ENCODE peak calls at places on chromosomes 7 and 10, in six cellular contexts. One of them, this sample, is unnamed.

GRCh38 chr7:35029311-35029710 is 8.0 kb downstream of the DPY19L1 start:
- DNase-seq in PC-9: no peak
- DNase-seq in mucosa of descending colon: no peak
- DNase-seq in cardiac muscle cell: no peak
- DNase-seq in CD8-positive, alpha-beta T cell: no peak
- DNase-seq in colonic mucosa: no peak
- DNase-seq in this sample: no peak

GRCh38 chr7:111540199-111540815 is 22.0 kb downstream of the IMMP2L start:
- DNase-seq in mucosa of descending colon: no peak
- DNase-seq in PC-9: no peak
- DNase-seq in cardiac muscle cell: no peak
- DNase-seq in CD8-positive, alpha-beta T cell: no peak
- DNase-seq in colonic mucosa: no peak
- DNase-seq in this sample: peak; percentile 26

GRCh38 chr7:149654588-149654987 is 118.8 kb downstream of the ZNF467 start:
- DNase-seq in CD8-positive, alpha-beta T cell: no peak
- DNase-seq in colonic mucosa: no peak
- DNase-seq in cardiac muscle cell: no peak
- DNase-seq in PC-9: no peak
- DNase-seq in mucosa of descending colon: no peak
- DNase-seq in this sample: no peak

GRCh38 chr10:35336921-35337741 is 822 bp downstream of the CCNY start:
- DNase-seq in PC-9: no peak
- DNase-seq in cardiac muscle cell: peak; percentile 65
- DNase-seq in colonic mucosa: peak; percentile 45
- DNase-seq in CD8-positive, alpha-beta T cell: peak; percentile 65
- DNase-seq in mucosa of descending colon: peak; percentile 68
- DNase-seq in this sample: peak; percentile 48

GRCh38 chr10:31157125-31157983 is 125.7 kb upstream of the ZNF438 start:
- DNase-seq in colonic mucosa: no peak
- DNase-seq in cardiac muscle cell: no peak
- DNase-seq in PC-9: no peak
- DNase-seq in CD8-positive, alpha-beta T cell: no peak
- DNase-seq in mucosa of descending colon: peak; percentile 42
- DNase-seq in this sample: peak; percentile 21

GRCh38 chr7:43489257-43489656 is 93.7 kb upstream of the STK17A start:
- DNase-seq in mucosa of descending colon: no peak
- DNase-seq in PC-9: no peak
- DNase-seq in cardiac muscle cell: no peak
- DNase-seq in CD8-positive, alpha-beta T cell: no peak
- DNase-seq in colonic mucosa: no peak
- DNase-seq in this sample: no peak

GRCh38 chr7:25391295-25391861 is 163.1 kb upstream of the NPVF start:
- DNase-seq in PC-9: no peak
- DNase-seq in colonic mucosa: no peak
- DNase-seq in mucosa of descending colon: no peak
- DNase-seq in CD8-positive, alpha-beta T cell: no peak
- DNase-seq in cardiac muscle cell: peak; percentile 29
- DNase-seq in this sample: no peak

GRCh38 chr7:140640727-140641531 is at the start of gene DENND2A:
- DNase-seq in colonic mucosa: peak; percentile 70
- DNase-seq in CD8-positive, alpha-beta T cell: no peak
- DNase-seq in mucosa of descending colon: peak; percentile 65
- DNase-seq in cardiac muscle cell: peak; percentile 84
- DNase-seq in PC-9: peak; percentile 49
- DNase-seq in this sample: peak; percentile 47

GRCh38 chr7:1592299-1592842 is 22.5 kb upstream of the PSMG3 start:
- DNase-seq in colonic mucosa: no peak
- DNase-seq in mucosa of descending colon: no peak
- DNase-seq in PC-9: no peak
- DNase-seq in cardiac muscle cell: no peak
- DNase-seq in CD8-positive, alpha-beta T cell: no peak
- DNase-seq in this sample: no peak

GRCh38 chr7:81618400-81619014 is 151.3 kb downstream of the HGF start:
- DNase-seq in PC-9: no peak
- DNase-seq in mucosa of descending colon: no peak
- DNase-seq in CD8-positive, alpha-beta T cell: no peak
- DNase-seq in colonic mucosa: no peak
- DNase-seq in cardiac muscle cell: no peak
- DNase-seq in this sample: no peak

GRCh38 chr10:93921338-93921737 is 27.6 kb downstream of the SLC35G1 start:
- DNase-seq in mucosa of descending colon: peak; percentile 32
- DNase-seq in cardiac muscle cell: no peak
- DNase-seq in colonic mucosa: peak; percentile 35
- DNase-seq in CD8-positive, alpha-beta T cell: no peak
- DNase-seq in PC-9: no peak
- DNase-seq in this sample: peak; percentile 23

GRCh38 chr10:30413996-30414576 is 19.9 kb upstream of the MAP3K8 start:
- DNase-seq in mucosa of descending colon: no peak
- DNase-seq in PC-9: peak; percentile 63
- DNase-seq in CD8-positive, alpha-beta T cell: no peak
- DNase-seq in cardiac muscle cell: peak; percentile 63
- DNase-seq in colonic mucosa: peak; percentile 56
- DNase-seq in this sample: peak; percentile 25

GRCh38 chr10:78353636-78354035 is 320.0 kb downstream of the RPS24 start:
- DNase-seq in PC-9: no peak
- DNase-seq in CD8-positive, alpha-beta T cell: no peak
- DNase-seq in cardiac muscle cell: no peak
- DNase-seq in colonic mucosa: no peak
- DNase-seq in mucosa of descending colon: no peak
- DNase-seq in this sample: no peak

GRCh38 chr7:151244156-151244870 is 4.2 kb downstream of the SMARCD3 start:
- DNase-seq in CD8-positive, alpha-beta T cell: no peak
- DNase-seq in PC-9: no peak
- DNase-seq in cardiac muscle cell: peak; percentile 66
- DNase-seq in mucosa of descending colon: peak; percentile 51
- DNase-seq in colonic mucosa: peak; percentile 57
- DNase-seq in this sample: peak; percentile 58

GRCh38 chr10:68153473-68154210 is 44.4 kb downstream of the MYPN start:
- DNase-seq in mucosa of descending colon: no peak
- DNase-seq in cardiac muscle cell: peak; percentile 46
- DNase-seq in CD8-positive, alpha-beta T cell: no peak
- DNase-seq in PC-9: peak; percentile 100
- DNase-seq in colonic mucosa: peak; percentile 32
- DNase-seq in this sample: peak; percentile 20

GRCh38 chr7:68107968-68108367 is 1111.3 kb downstream of the TYW1 start:
- DNase-seq in PC-9: no peak
- DNase-seq in mucosa of descending colon: no peak
- DNase-seq in cardiac muscle cell: no peak
- DNase-seq in CD8-positive, alpha-beta T cell: no peak
- DNase-seq in colonic mucosa: no peak
- DNase-seq in this sample: no peak

GRCh38 chr10:21166557-21167287 is 269.6 kb upstream of the NEBL start:
- DNase-seq in PC-9: no peak
- DNase-seq in mucosa of descending colon: peak; percentile 51
- DNase-seq in CD8-positive, alpha-beta T cell: no peak
- DNase-seq in colonic mucosa: peak; percentile 62
- DNase-seq in cardiac muscle cell: no peak
- DNase-seq in this sample: peak; percentile 75

GRCh38 chr10:5963071-5963470 is 14.3 kb downstream of the IL15RA start:
- DNase-seq in mucosa of descending colon: no peak
- DNase-seq in cardiac muscle cell: no peak
- DNase-seq in PC-9: no peak
- DNase-seq in CD8-positive, alpha-beta T cell: no peak
- DNase-seq in colonic mucosa: no peak
- DNase-seq in this sample: no peak

GRCh38 chr10:75071164-75071489 is 40.3 kb upstream of the SAMD8 start:
- DNase-seq in cardiac muscle cell: peak; percentile 35
- DNase-seq in CD8-positive, alpha-beta T cell: no peak
- DNase-seq in mucosa of descending colon: no peak
- DNase-seq in PC-9: no peak
- DNase-seq in colonic mucosa: no peak
- DNase-seq in this sample: no peak

GRCh38 chr7:18356195-18356645 is 139.3 kb upstream of the HDAC9 start:
- DNase-seq in mucosa of descending colon: no peak
- DNase-seq in cardiac muscle cell: peak; percentile 28
- DNase-seq in CD8-positive, alpha-beta T cell: no peak
- DNase-seq in PC-9: peak; percentile 54
- DNase-seq in colonic mucosa: no peak
- DNase-seq in this sample: no peak

GRCh38 chr7:18350678-18351077 is 144.9 kb upstream of the HDAC9 start:
- DNase-seq in PC-9: no peak
- DNase-seq in mucosa of descending colon: no peak
- DNase-seq in cardiac muscle cell: no peak
- DNase-seq in CD8-positive, alpha-beta T cell: no peak
- DNase-seq in colonic mucosa: no peak
- DNase-seq in this sample: no peak

GRCh38 chr7:18354686-18355085 is 140.9 kb upstream of the HDAC9 start:
- DNase-seq in cardiac muscle cell: peak; percentile 56
- DNase-seq in mucosa of descending colon: no peak
- DNase-seq in CD8-positive, alpha-beta T cell: no peak
- DNase-seq in colonic mucosa: no peak
- DNase-seq in PC-9: no peak
- DNase-seq in this sample: no peak

GRCh38 chr7:18354108-18354507 is 141.4 kb upstream of the HDAC9 start:
- DNase-seq in colonic mucosa: no peak
- DNase-seq in PC-9: no peak
- DNase-seq in cardiac muscle cell: no peak
- DNase-seq in mucosa of descending colon: no peak
- DNase-seq in CD8-positive, alpha-beta T cell: no peak
- DNase-seq in this sample: no peak

GRCh38 chr7:18352339-18353255 is 143.0 kb upstream of the HDAC9 start:
- DNase-seq in cardiac muscle cell: peak; percentile 66
- DNase-seq in CD8-positive, alpha-beta T cell: no peak
- DNase-seq in colonic mucosa: peak; percentile 32
- DNase-seq in mucosa of descending colon: no peak
- DNase-seq in PC-9: peak; percentile 77
- DNase-seq in this sample: peak; percentile 59
- H3K4me1 ChIP-seq in cardiac muscle cell: peaks cover 18% of the 10 kb centered on the region
- H3K4me1 ChIP-seq in CD8-positive, alpha-beta T cell: no peaks in the 10 kb centered on the region
- H3K4me1 ChIP-seq in colonic mucosa: no peaks in the 10 kb centered on the region
- H3K4me1 ChIP-seq in mucosa of descending colon: no peaks in the 10 kb centered on the region
- H3K4me1 ChIP-seq in PC-9: peaks cover 6% of the 10 kb centered on the region
- H3K4me1 ChIP-seq in this sample: no peaks in the 10 kb centered on the region

DNA sequence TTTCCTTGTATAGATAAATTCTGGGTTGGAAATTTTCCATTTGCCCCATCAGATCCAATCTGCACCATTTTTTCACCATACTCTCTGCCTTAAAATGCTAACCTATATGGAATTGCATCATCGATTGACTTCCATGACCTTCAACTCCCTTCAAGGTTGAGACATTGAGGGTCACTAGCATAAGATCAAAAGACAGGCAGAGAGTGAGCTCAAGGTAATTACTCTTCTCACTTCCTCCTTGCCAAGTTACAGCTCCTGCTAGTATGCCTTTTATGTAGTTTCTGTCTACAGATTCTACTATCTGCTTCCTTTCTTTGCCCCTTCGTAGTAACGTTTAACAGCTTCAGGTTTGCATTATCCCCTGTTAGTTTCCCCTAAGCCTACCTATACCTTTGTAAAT is 1127.7 kb upstream of the LRRTM3 start:
- DNase-seq in CD8-positive, alpha-beta T cell: no peak
- DNase-seq in mucosa of descending colon: no peak
- DNase-seq in cardiac muscle cell: no peak
- DNase-seq in PC-9: no peak
- DNase-seq in colonic mucosa: no peak
- DNase-seq in this sample: no peak
- H3K4me3 ChIP-seq in CD8-positive, alpha-beta T cell: no peak overlapping the region
- H3K4me3 ChIP-seq in mucosa of descending colon: no peak overlapping the region
- H3K4me3 ChIP-seq in cardiac muscle cell: no peak overlapping the region
- H3K4me3 ChIP-seq in PC-9: no peak overlapping the region
- H3K4me3 ChIP-seq in colonic mucosa: no peak overlapping the region
- H3K4me3 ChIP-seq in this sample: no peak overlapping the region

GRCh38 chr10:124562425-124563060 is 100.9 kb downstream of the LHPP start:
- DNase-seq in cardiac muscle cell: no peak
- DNase-seq in CD8-positive, alpha-beta T cell: no peak
- DNase-seq in colonic mucosa: no peak
- DNase-seq in mucosa of descending colon: no peak
- DNase-seq in PC-9: no peak
- DNase-seq in this sample: no peak

GRCh38 chr10:124564881-124565280 is 103.3 kb downstream of the LHPP start:
- DNase-seq in mucosa of descending colon: peak; percentile 16
- DNase-seq in CD8-positive, alpha-beta T cell: no peak
- DNase-seq in cardiac muscle cell: no peak
- DNase-seq in PC-9: no peak
- DNase-seq in colonic mucosa: no peak
- DNase-seq in this sample: no peak

GRCh38 chr10:124561206-124561605 is 99.6 kb downstream of the LHPP start:
- DNase-seq in CD8-positive, alpha-beta T cell: no peak
- DNase-seq in cardiac muscle cell: no peak
- DNase-seq in PC-9: no peak
- DNase-seq in mucosa of descending colon: peak; percentile 9
- DNase-seq in colonic mucosa: no peak
- DNase-seq in this sample: no peak

GRCh38 chr10:124565565-124566221 is 104.1 kb downstream of the LHPP start:
- DNase-seq in mucosa of descending colon: peak; percentile 38
- DNase-seq in cardiac muscle cell: peak; percentile 64
- DNase-seq in colonic mucosa: no peak
- DNase-seq in CD8-positive, alpha-beta T cell: no peak
- DNase-seq in PC-9: no peak
- DNase-seq in this sample: peak; percentile 86

DNA sequence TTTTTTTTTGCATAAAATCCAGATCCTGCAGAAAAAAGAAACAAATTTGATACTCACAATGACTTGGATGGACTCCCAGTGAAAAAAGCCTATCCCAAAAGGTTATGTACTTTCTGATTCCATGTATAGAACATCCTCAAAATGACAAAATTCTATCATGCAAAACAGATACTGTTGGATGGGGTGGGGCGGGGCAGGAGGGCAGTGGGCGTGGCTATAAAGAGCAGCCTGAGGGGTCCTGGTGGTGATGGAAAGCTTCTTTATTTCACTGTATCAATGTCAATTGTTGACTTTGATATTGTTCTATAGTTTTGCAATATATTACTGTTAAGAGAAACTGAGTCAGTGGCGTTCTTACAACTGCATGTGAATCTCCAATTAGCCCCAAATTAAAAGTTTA is 101.7 kb downstream of the LHPP start:
- DNase-seq in CD8-positive, alpha-beta T cell: no peak
- DNase-seq in mucosa of descending colon: no peak
- DNase-seq in PC-9: no peak
- DNase-seq in colonic mucosa: no peak
- DNase-seq in cardiac muscle cell: no peak
- DNase-seq in this sample: no peak
- H3K4me1 ChIP-seq in CD8-positive, alpha-beta T cell: no peaks in the 10 kb centered on the region
- H3K4me1 ChIP-seq in mucosa of descending colon: no peaks in the 10 kb centered on the region
- H3K4me1 ChIP-seq in PC-9: no peaks in the 10 kb centered on the region
- H3K4me1 ChIP-seq in colonic mucosa: no peaks in the 10 kb centered on the region
- H3K4me1 ChIP-seq in cardiac muscle cell: peaks cover 33% of the 10 kb centered on the region
- H3K4me1 ChIP-seq in this sample: peaks cover 16% of the 10 kb centered on the region

GRCh38 chr10:15427836-15428414 is 56.8 kb upstream of the FAM171A1 start:
- DNase-seq in mucosa of descending colon: no peak
- DNase-seq in cardiac muscle cell: peak; percentile 69
- DNase-seq in colonic mucosa: no peak
- DNase-seq in CD8-positive, alpha-beta T cell: no peak
- DNase-seq in PC-9: no peak
- DNase-seq in this sample: no peak

GRCh38 chr10:15430969-15431791 is 60.1 kb upstream of the FAM171A1 start:
- DNase-seq in CD8-positive, alpha-beta T cell: no peak
- DNase-seq in colonic mucosa: no peak
- DNase-seq in cardiac muscle cell: no peak
- DNase-seq in PC-9: no peak
- DNase-seq in mucosa of descending colon: no peak
- DNase-seq in this sample: no peak

GRCh38 chr10:15420858-15421257 is 49.8 kb upstream of the FAM171A1 start:
- DNase-seq in CD8-positive, alpha-beta T cell: no peak
- DNase-seq in colonic mucosa: no peak
- DNase-seq in mucosa of descending colon: no peak
- DNase-seq in PC-9: no peak
- DNase-seq in cardiac muscle cell: no peak
- DNase-seq in this sample: no peak

GRCh38 chr10:15426115-15426514 is 55.0 kb upstream of the FAM171A1 start:
- DNase-seq in colonic mucosa: no peak
- DNase-seq in PC-9: no peak
- DNase-seq in mucosa of descending colon: no peak
- DNase-seq in CD8-positive, alpha-beta T cell: no peak
- DNase-seq in cardiac muscle cell: no peak
- DNase-seq in this sample: no peak

GRCh38 chr10:15426558-15426957 is 55.5 kb upstream of the FAM171A1 start:
- DNase-seq in CD8-positive, alpha-beta T cell: no peak
- DNase-seq in cardiac muscle cell: no peak
- DNase-seq in mucosa of descending colon: no peak
- DNase-seq in PC-9: no peak
- DNase-seq in colonic mucosa: no peak
- DNase-seq in this sample: no peak
- H3K4me3 ChIP-seq in CD8-positive, alpha-beta T cell: no peak overlapping the region
- H3K4me3 ChIP-seq in cardiac muscle cell: no peak overlapping the region
- H3K4me3 ChIP-seq in mucosa of descending colon: no peak overlapping the region
- H3K4me3 ChIP-seq in PC-9: no peak overlapping the region
- H3K4me3 ChIP-seq in colonic mucosa: no peak overlapping the region
- H3K4me3 ChIP-seq in this sample: no peak overlapping the region

This sample was measured in body of pancreas.